ENCODE peak calls at places on chromosome 7, in five cellular contexts. V is neuronal stem cell, Z is H9, T is trophoblast cell, E is H1. L is an unnamed sample. For H3K27me3, the result is how much of the 10 kb centered on the place peaks cover.

GRCh38 chr7:92691578-92691977 is 101.4 kb upstream of the FAM133B start:
- DNase-seq in V (no peak), Z (no peak), T (peak), E (no peak), L (peak)

GRCh38 chr7:46694058-46694457 is 773.0 kb upstream of the IGFBP3 start:
- DNase-seq in V (no peak), Z (no peak), T (no peak), E (no peak), L (no peak)

GRCh38 chr7:18087687-18088078 is 60.0 kb upstream of the PRPS1L1 start:
- DNase-seq in V (peak), Z (peak), T (no peak), E (no peak), L (peak)

GRCh38 chr7:93945083-93945482 is 23.5 kb downstream of the GNG11 start:
- DNase-seq in V (no peak), Z (no peak), T (no peak), E (no peak), L (no peak)

GRCh38 chr7:151019130-151019447 is 5.2 kb downstream of the ATG9B start:
- DNase-seq in V (no peak), Z (no peak), T (no peak), E (no peak), L (no peak)

GRCh38 chr7:18086165-18087030 is 58.8 kb upstream of the PRPS1L1 start:
- DNase-seq in V (peak), Z (peak), T (no peak), E (no peak), L (peak)

GRCh38 chr7:42192851-42193456 is 44.1 kb downstream of the GLI3 start:
- DNase-seq in V (peak), Z (no peak), T (no peak), E (peak), L (peak)

GRCh38 chr7:68684246-68684850 is 913.9 kb upstream of the AUTS2 start:
- DNase-seq in V (peak), Z (no peak), T (no peak), E (no peak), L (no peak)

GRCh38 chr7:137820677-137821420 is 25.9 kb downstream of the DGKI start:
- DNase-seq in V (peak), Z (peak), T (no peak), E (no peak), L (peak)

GRCh38 chr7:3597243-3597642 is 296.2 kb downstream of the SDK1 start:
- DNase-seq in V (no peak), Z (no peak), T (no peak), E (no peak), L (no peak)

GRCh38 chr7:4613855-4614548 is 68.1 kb upstream of the FOXK1 start:
- DNase-seq in V (no peak), Z (no peak), T (no peak), E (no peak), L (peak)

GRCh38 chr7:157009778-157010587 is 480 bp downstream of the MNX1 start:
- DNase-seq in V (no peak), Z (no peak), T (no peak), E (no peak), L (no peak)

GRCh38 chr7:34991938-34992840 is 45.1 kb downstream of the DPY19L1 start:
- DNase-seq in V (no peak), Z (no peak), T (no peak), E (no peak), L (peak)

GRCh38 chr7:31890751-31891150 is 179.5 kb downstream of the PDE1C start:
- DNase-seq in V (no peak), Z (no peak), T (no peak), E (no peak), L (no peak)

GRCh38 chr7:151063212-151063561 is 3.8 kb downstream of the SLC4A2 start:
- DNase-seq in V (no peak), Z (no peak), T (peak), E (no peak), L (peak)

GRCh38 chr7:2248984-2249694 is 7.1 kb downstream of the NUDT1 start:
- DNase-seq in V (no peak), Z (peak), T (peak), E (no peak), L (peak)

GRCh38 chr7:28726563-28726962 is 231.6 kb downstream of the TRIL start:
- DNase-seq in V (no peak), Z (no peak), T (no peak), E (no peak), L (no peak)

GRCh38 chr7:85630904-85631582 is 444.2 kb upstream of the SEMA3D start:
- DNase-seq in V (peak), Z (no peak), T (no peak), E (no peak), L (peak)

GRCh38 chr7:102892631-102893278 is 20.0 kb upstream of the LRRC17 start:
- DNase-seq in V (no peak), Z (no peak), T (no peak), E (no peak), L (peak)

GRCh38 chr7:126447984-126448383 is 804.8 kb downstream of the GRM8 start:
- DNase-seq in V (no peak), Z (no peak), T (no peak), E (no peak), L (no peak)

GRCh38 chr7:2982831-2983230 is 60.8 kb downstream of the CARD11 start:
- DNase-seq in V (no peak), Z (no peak), T (no peak), E (no peak), L (no peak)

GRCh38 chr7:92359801-92360200 is 87.5 kb upstream of the GATAD1 start:
- DNase-seq in V (no peak), Z (no peak), T (no peak), E (no peak), L (peak)

GRCh38 chr7:4694653-4695335 is 12.7 kb downstream of the FOXK1 start:
- DNase-seq in V (no peak), Z (no peak), T (no peak), E (no peak), L (peak)

GRCh38 chr7:115145512-115145911 is 223.6 kb downstream of the MDFIC start:
- DNase-seq in V (no peak), Z (no peak), T (no peak), E (no peak), L (no peak)

GRCh38 chr7:90596745-90597526 is 815 bp downstream of the CDK14 start:
- DNase-seq in V (peak), Z (no peak), T (no peak), E (no peak), L (peak)

GRCh38 chr7:117446220-117446815 is 19.0 kb upstream of the ASZ1 start:
- DNase-seq in V (no peak), Z (no peak), T (no peak), E (no peak), L (no peak)

DNA sequence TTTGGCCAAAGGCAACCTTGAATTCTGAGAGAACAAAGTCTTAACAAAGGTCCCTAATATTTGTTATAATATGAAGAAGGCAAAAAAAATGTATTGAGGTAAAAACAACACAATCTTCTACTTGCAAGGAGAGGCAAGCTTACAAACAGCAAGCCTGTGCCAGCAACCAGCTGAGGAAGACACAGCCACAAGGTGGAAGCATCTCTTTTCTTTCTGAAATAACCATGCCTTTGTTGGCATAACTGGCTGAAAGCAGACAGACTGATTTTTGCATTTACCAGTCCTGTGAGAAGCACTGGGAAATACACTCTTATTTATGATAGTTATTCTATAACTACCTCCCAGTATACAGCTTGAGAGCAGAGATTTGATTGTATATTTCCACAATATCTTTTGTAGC is 292.0 kb downstream of the PHTF2 start:
- DNase-seq in V (no peak), Z (no peak), T (no peak), E (no peak), L (no peak)
- H2BK12ac ChIP-seq in V (no peak), Z (no peak), T (no peak), E (no peak), L (no peak)

DNA sequence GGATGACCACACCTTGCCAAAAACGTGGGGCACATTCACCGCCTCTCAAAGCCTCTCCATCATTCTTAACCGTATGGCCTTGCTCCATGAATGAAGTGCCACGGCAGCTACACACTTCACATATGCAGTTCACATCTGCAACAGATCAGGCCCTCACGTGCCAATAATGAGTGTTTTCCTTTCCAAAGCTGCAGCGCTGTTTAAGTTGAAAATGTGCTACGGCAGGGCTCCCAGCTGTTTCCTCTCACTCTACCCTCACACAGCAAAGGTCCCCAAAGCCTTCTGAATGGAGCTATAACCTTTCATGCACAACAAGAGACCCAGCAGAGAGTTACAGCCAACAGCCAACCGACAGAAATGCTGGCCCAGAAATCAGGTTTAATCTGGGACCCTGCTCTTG is 236.1 kb downstream of the ELMO1 start:
- DNase-seq in V (no peak), Z (no peak), T (no peak), E (no peak), L (no peak)
- H3K4me2 ChIP-seq in V (no peak), Z (no peak), T (no peak), E (no peak), L (no peak)

DNA sequence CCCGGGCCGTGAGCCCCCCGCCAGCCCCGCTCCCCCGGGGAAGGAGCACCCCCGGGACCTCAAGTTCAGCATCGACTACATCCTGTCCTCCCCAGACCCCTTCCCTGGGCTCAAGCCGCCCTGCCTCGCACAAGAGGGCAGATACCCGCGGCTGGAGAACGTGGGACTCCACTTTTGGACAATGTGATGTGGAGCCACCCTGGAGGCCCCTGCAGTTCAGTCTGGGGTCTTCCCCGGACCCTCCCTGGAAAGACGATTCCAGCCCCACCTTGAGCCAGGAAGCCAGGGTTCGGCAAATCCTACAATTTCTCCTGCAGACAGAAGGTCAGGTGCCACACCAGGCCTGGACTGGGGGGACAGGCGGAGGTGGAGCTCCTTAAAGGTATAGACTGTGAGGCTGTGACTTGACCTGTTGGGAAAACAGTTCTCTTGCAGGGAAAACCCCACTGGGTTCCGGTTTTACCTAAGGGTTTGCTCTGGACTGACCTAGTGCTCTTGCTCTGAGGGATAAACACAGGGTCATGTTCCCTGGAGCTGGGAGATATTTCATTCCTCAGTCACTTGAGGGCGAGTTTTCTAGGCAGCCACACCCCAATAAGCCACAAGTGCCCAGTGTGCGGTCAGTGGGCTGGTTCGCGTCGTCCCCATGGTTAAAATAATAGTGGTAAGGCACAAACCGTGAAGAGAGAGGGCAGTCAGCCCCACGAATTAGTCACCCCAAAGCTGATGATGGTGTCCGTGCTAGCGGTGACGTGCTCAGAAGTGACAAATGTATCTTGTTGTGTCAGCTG is 1.5 kb downstream of the FOXL3 start:
- DNase-seq in V (no peak), Z (no peak), T (no peak), E (no peak), L (no peak)
- H3K27me3 ChIP-seq in V (under half), Z (under half), T (under half), E (under half), L (half or more)

GRCh38 chr7:26553128-26553527 is 261.5 kb downstream of the SNX10 start:
- DNase-seq in V (no peak), Z (no peak), T (no peak), E (no peak), L (no peak)

GRCh38 chr7:26553582-26553981 is 261.9 kb downstream of the SNX10 start:
- DNase-seq in V (no peak), Z (no peak), T (no peak), E (no peak), L (no peak)

GRCh38 chr7:26549281-26549943 is 257.8 kb downstream of the SNX10 start:
- DNase-seq in V (no peak), Z (no peak), T (no peak), E (no peak), L (no peak)

GRCh38 chr7:26551740-26552139 is 260.1 kb downstream of the SNX10 start:
- DNase-seq in V (no peak), Z (no peak), T (no peak), E (no peak), L (no peak)

GRCh38 chr7:26550492-26550891 is 258.8 kb downstream of the SNX10 start:
- DNase-seq in V (no peak), Z (no peak), T (no peak), E (no peak), L (no peak)
- H2BK12ac ChIP-seq in V (no peak), Z (no peak), T (no peak), E (no peak), L (no peak)

GRCh38 chr7:55375237-55375636 is 10.1 kb downstream of the LANCL2 start:
- DNase-seq in V (no peak), Z (no peak), T (no peak), E (no peak), L (no peak)
- H3K4me2 ChIP-seq in V (no peak), Z (no peak), T (no peak), E (no peak), L (no peak)

GRCh38 chr7:27158436-27159277 is 2.2 kb upstream of the HOXA7 start:
- DNase-seq in V (no peak), Z (peak), T (no peak), E (no peak), L (no peak)

GRCh38 chr7:27156508-27156898 is at the start of gene HOXA7:
- DNase-seq in V (no peak), Z (peak), T (no peak), E (no peak), L (no peak)

GRCh38 chr7:27157717-27158431 is 1.4 kb upstream of the HOXA7 start:
- DNase-seq in V (no peak), Z (peak), T (no peak), E (no peak), L (no peak)

GRCh38 chr7:27155816-27156507 is 513 bp downstream of the HOXA7 start:
- DNase-seq in V (no peak), Z (peak), T (no peak), E (no peak), L (no peak)

DNA sequence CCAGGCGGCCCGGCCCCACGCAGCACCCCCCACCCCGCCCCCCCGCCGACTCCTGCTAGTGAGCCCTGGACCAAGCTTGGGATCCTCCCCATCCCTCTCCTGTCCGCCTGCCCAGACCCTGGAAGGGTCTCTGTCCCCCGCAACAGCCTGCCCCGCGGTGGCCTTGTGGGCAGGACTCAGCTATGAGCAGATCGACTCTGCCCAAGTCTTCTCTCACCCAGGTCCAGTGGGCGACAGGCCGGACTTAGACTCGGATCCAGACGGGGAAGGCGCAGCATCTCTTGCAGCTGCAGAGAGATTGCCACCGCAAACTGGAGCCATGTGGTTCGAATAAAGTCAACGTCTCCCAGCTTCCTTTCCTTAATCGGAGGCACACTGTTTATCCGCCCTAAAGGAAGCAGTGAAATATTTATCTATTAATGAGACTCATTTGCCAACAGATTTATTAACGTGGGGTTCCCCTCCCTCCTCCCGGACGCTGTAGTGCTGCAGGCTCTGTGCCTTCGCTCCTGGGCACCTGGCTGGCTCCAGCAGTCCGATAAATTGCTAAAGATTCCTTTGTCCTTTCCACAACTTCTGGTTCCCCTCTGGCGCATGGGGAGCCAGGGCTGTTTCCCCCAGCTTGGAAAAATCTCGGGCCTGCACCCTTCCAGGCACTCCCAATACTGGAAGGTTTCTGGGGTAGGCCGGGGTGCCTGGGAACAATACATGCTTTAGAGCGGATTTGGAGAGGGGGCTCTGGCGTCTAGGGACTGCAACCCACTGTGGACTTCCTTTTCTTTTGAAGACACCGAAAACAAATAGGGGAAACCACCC is 634 bp upstream of the HOXA7 start:
- DNase-seq in V (no peak), Z (peak), T (no peak), E (no peak), L (no peak)
- H3K27me3 ChIP-seq in V (half or more), Z (half or more), T (half or more), E (half or more), L (half or more)

DNA sequence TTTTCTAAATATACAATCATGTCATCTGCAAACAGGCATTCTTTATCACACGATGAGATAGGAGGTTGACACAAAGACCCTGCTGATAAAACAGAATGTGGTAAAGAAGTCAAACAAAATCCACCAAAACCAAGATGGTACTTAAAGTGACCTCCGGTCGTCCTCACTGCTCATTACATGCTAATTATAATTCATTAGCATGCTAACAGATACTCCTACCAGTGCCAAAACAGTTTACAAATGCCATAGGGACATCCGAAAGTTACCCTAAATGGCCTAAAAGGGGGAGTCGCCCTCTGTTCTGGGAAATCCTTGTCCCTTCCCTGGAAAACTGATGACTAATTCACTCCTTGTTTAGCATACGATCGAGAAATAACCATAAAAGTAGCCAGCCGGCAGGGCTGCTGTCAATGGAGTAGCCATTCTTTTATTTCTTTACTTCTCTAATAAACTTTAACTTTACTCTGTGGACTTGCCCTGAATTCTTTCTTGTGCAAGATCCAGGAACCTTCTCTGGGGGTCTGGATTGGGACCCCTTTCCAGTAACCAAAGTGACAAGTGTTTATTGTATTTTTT is 126.6 kb downstream of the CCDC71L start:
- DNase-seq in V (no peak), Z (no peak), T (no peak), E (no peak), L (peak)
- H2BK12ac ChIP-seq in V (no peak), Z (no peak), T (no peak), E (no peak), L (no peak)

GRCh38 chr7:128848289-128849155 is 14.1 kb upstream of the ATP6V1F start:
- DNase-seq in V (no peak), Z (no peak), T (no peak), E (no peak), L (no peak)

GRCh38 chr7:128845987-128846386 is 15.8 kb downstream of the FLNC start:
- DNase-seq in V (no peak), Z (no peak), T (no peak), E (no peak), L (no peak)

GRCh38 chr7:128846781-128847444 is 15.7 kb upstream of the ATP6V1F start:
- DNase-seq in V (no peak), Z (no peak), T (no peak), E (no peak), L (no peak)

GRCh38 chr7:128849156-128849515 is 13.5 kb upstream of the ATP6V1F start:
- DNase-seq in V (no peak), Z (no peak), T (no peak), E (no peak), L (no peak)

GRCh38 chr7:128847721-128848211 is 14.9 kb upstream of the ATP6V1F start:
- DNase-seq in V (no peak), Z (no peak), T (no peak), E (no peak), L (no peak)
- H3K4me2 ChIP-seq in V (no peak), Z (no peak), T (no peak), E (no peak), L (no peak)